ENCODE peak calls at places on chromosomes 16 and 17, in five cellular contexts. S, R, J, B and Z are unnamed samples.

GRCh38 chr17:9350083-9350482 is 225.5 kb downstream of the STX8 start:
- DNase-seq in J (peak), B (no peak), R (peak), S (peak), Z (peak)

GRCh38 chr17:80593171-80593570 is 48.5 kb downstream of the RPTOR start:
- DNase-seq in B (no peak), J (no peak), S (no peak), R (no peak), Z (no peak)

GRCh38 chr16:64092284-64092683 is 1029.6 kb downstream of the CDH11 start:
- DNase-seq in S (peak), J (peak), R (peak), B (no peak), Z (peak)

GRCh38 chr17:56908061-56908542 is 5.7 kb downstream of the TRIM25 start:
- DNase-seq in R (no peak), B (no peak), S (no peak), J (no peak), Z (no peak)

GRCh38 chr16:9007177-9007794 is 43.6 kb upstream of the USP7 start:
- DNase-seq in J (no peak), S (no peak), R (no peak), B (no peak), Z (no peak)

GRCh38 chr17:41863074-41863843 is 2.0 kb downstream of the KLHL11 start:
- DNase-seq in R (no peak), B (no peak), S (no peak), J (no peak), Z (no peak)

GRCh38 chr17:32191306-32191705 is 49.0 kb downstream of the RHOT1 start:
- DNase-seq in S (no peak), J (no peak), R (no peak), B (no peak), Z (no peak)

GRCh38 chr17:1590031-1590746 is 27.6 kb upstream of the PITPNA start:
- DNase-seq in R (peak), J (peak), S (peak), B (no peak), Z (peak)

GRCh38 chr16:10339777-10340752 is 45.8 kb upstream of the ATF7IP2 start:
- DNase-seq in B (no peak), J (no peak), S (no peak), R (no peak), Z (no peak)

GRCh38 chr17:66533572-66533971 is 231.2 kb downstream of the PRKCA start:
- DNase-seq in S (no peak), J (no peak), B (no peak), R (no peak), Z (no peak)

GRCh38 chr16:14560523-14560922 is 69.5 kb downstream of the PARN start:
- DNase-seq in R (no peak), J (no peak), B (no peak), S (no peak), Z (no peak)

GRCh38 chr17:60594747-60595146 is 5.2 kb upstream of the PPM1D start:
- DNase-seq in B (no peak), J (no peak), R (no peak), S (no peak), Z (no peak)

GRCh38 chr17:9360610-9361571 is 214.7 kb downstream of the STX8 start:
- DNase-seq in J (peak), B (no peak), R (peak), S (peak), Z (peak)

GRCh38 chr17:41917192-41917591 is 1.6 kb downstream of the ACLY start:
- DNase-seq in B (no peak), S (no peak), J (no peak), R (no peak), Z (no peak)

GRCh38 chr17:8420041-8420934 is 15.4 kb upstream of the NDEL1 start:
- DNase-seq in B (no peak), S (no peak), J (no peak), R (no peak), Z (no peak)

GRCh38 chr17:47776330-47777197 is 43.5 kb downstream of the TBX21 start:
- DNase-seq in R (no peak), B (no peak), J (no peak), S (no peak), Z (no peak)

GRCh38 chr16:8155275-8155674 is 435.0 kb downstream of the TMEM114 start:
- DNase-seq in B (no peak), J (no peak), S (no peak), R (no peak), Z (no peak)

GRCh38 chr17:42750730-42751356 is 6.0 kb upstream of the EZH1 start:
- DNase-seq in S (no peak), B (no peak), R (no peak), J (no peak), Z (no peak)

GRCh38 chr17:73641779-73642580 is 2.3 kb downstream of the SDK2 start:
- DNase-seq in R (no peak), S (no peak), B (no peak), J (no peak), Z (no peak)

GRCh38 chr17:68600881-68601564 is at the start of gene FAM20A:
- DNase-seq in S (no peak), B (no peak), R (no peak), J (no peak), Z (no peak)

GRCh38 chr17:66636111-66636510 is 198.8 kb upstream of the CACNG5 start:
- DNase-seq in J (no peak), S (peak), R (peak), B (no peak), Z (no peak)

GRCh38 chr17:43134774-43135453 is 9.8 kb upstream of the BRCA1 start:
- DNase-seq in S (no peak), J (no peak), R (no peak), B (no peak), Z (no peak)

GRCh38 chr17:337453-337852 is 15.2 kb downstream of the RPH3AL start:
- DNase-seq in R (no peak), J (no peak), B (no peak), S (no peak), Z (no peak)

GRCh38 chr16:72808754-72809153 is 239.2 kb downstream of the ZFHX3 start:
- DNase-seq in B (no peak), J (no peak), S (no peak), R (no peak), Z (no peak)

GRCh38 chr17:18132711-18133110 is 24.2 kb downstream of the MYO15A start:
- DNase-seq in S (no peak), B (no peak), R (no peak), J (no peak), Z (no peak)

GRCh38 chr16:5504028-5504758 is 406.6 kb upstream of the EEF2KMT start:
- DNase-seq in S (no peak), R (no peak), B (no peak), J (no peak), Z (no peak)

GRCh38 chr16:813204-813915 is 12.8 kb upstream of the GNG13 start:
- DNase-seq in B (peak), J (no peak), R (no peak), S (no peak), Z (no peak)

GRCh38 chr16:12811441-12812198 is 7.9 kb upstream of the CPPED1 start:
- DNase-seq in J (no peak), S (no peak), R (no peak), B (no peak), Z (no peak)

GRCh38 chr16:68375801-68376536 is 65.2 kb downstream of the PRMT7 start:
- DNase-seq in R (no peak), J (no peak), B (no peak), S (no peak), Z (no peak)

GRCh38 chr17:10631048-10631700 is 25.9 kb downstream of the MYH3 start:
- DNase-seq in R (no peak), J (no peak), B (no peak), S (no peak), Z (no peak)

GRCh38 chr17:40326014-40326831 is 17.2 kb downstream of the RARA start:
- DNase-seq in R (no peak), J (no peak), S (no peak), B (peak), Z (no peak)

GRCh38 chr16:56192971-56193936 is 2.0 kb downstream of the GNAO1 start:
- DNase-seq in R (no peak), B (no peak), S (no peak), J (no peak), Z (no peak)

GRCh38 chr17:42674755-42675347 is 1.9 kb downstream of the PLEKHH3 start:
- DNase-seq in R (no peak), S (no peak), J (no peak), B (no peak), Z (no peak)

GRCh38 chr17:78724544-78724943 is 57.5 kb downstream of the CYTH1 start:
- DNase-seq in J (no peak), R (no peak), B (no peak), S (no peak), Z (no peak)

GRCh38 chr17:34300652-34301390 is 15.3 kb downstream of the CCL11 start:
- DNase-seq in B (no peak), R (peak), J (no peak), S (peak), Z (peak)

GRCh38 chr17:81221842-81222619 is 734 bp downstream of the CEP131 start:
- DNase-seq in J (no peak), S (no peak), B (no peak), R (no peak), Z (no peak)